ENCODE peak calls at places on chromosomes 2 and 18, in ten cellular contexts. One of them, this sample, is unnamed.

GRCh38 chr2:121869873-121870272 is 114.4 kb downstream of the TSN start:
- DNase-seq in A549: no peak
- DNase-seq in uterus: no peak
- DNase-seq in tibial nerve: no peak
- DNase-seq in adrenal gland: no peak
- DNase-seq in transverse colon: no peak
- DNase-seq in sigmoid colon: no peak
- DNase-seq in stomach: no peak
- DNase-seq in Peyer's patch: no peak
- DNase-seq in HCT116: no peak
- DNase-seq in this sample: no peak

GRCh38 chr2:217653240-217653639 is 349.6 kb downstream of the TNS1 start:
- DNase-seq in A549: peak; percentile 91
- DNase-seq in uterus: peak; percentile 86
- DNase-seq in tibial nerve: peak; percentile 64
- DNase-seq in adrenal gland: peak; percentile 90
- DNase-seq in transverse colon: peak; percentile 23
- DNase-seq in sigmoid colon: peak; percentile 87
- DNase-seq in stomach: no peak
- DNase-seq in Peyer's patch: peak; percentile 17
- DNase-seq in HCT116: peak; percentile 46
- DNase-seq in this sample: no peak

GRCh38 chr2:221423212-221423804 is 148.8 kb downstream of the EPHA4 start:
- DNase-seq in A549: no peak
- DNase-seq in uterus: no peak
- DNase-seq in tibial nerve: no peak
- DNase-seq in adrenal gland: peak; percentile 58
- DNase-seq in transverse colon: no peak
- DNase-seq in sigmoid colon: no peak
- DNase-seq in stomach: no peak
- DNase-seq in Peyer's patch: no peak
- DNase-seq in HCT116: no peak
- DNase-seq in this sample: no peak

GRCh38 chr2:191302459-191303155 is 57.4 kb downstream of the MYO1B start:
- DNase-seq in A549: peak; percentile 69
- DNase-seq in uterus: no peak
- DNase-seq in tibial nerve: no peak
- DNase-seq in adrenal gland: no peak
- DNase-seq in transverse colon: no peak
- DNase-seq in sigmoid colon: no peak
- DNase-seq in stomach: no peak
- DNase-seq in Peyer's patch: peak; percentile 17
- DNase-seq in HCT116: peak; percentile 29
- DNase-seq in this sample: no peak

GRCh38 chr18:45839415-45840395 is 14.2 kb downstream of the SIGLEC15 start:
- DNase-seq in A549: peak; percentile 63
- DNase-seq in uterus: no peak
- DNase-seq in tibial nerve: no peak
- DNase-seq in adrenal gland: peak; percentile 74
- DNase-seq in transverse colon: no peak
- DNase-seq in sigmoid colon: no peak
- DNase-seq in stomach: peak; percentile 67
- DNase-seq in Peyer's patch: no peak
- DNase-seq in HCT116: peak; percentile 10
- DNase-seq in this sample: peak; percentile 82

GRCh38 chr18:80105369-80106167 is 3.5 kb upstream of the ADNP2 start:
- DNase-seq in A549: no peak
- DNase-seq in uterus: no peak
- DNase-seq in tibial nerve: no peak
- DNase-seq in adrenal gland: no peak
- DNase-seq in transverse colon: no peak
- DNase-seq in sigmoid colon: no peak
- DNase-seq in stomach: no peak
- DNase-seq in Peyer's patch: peak; percentile 34
- DNase-seq in HCT116: no peak
- DNase-seq in this sample: peak; percentile 53

GRCh38 chr2:9467687-9468086 is 6.7 kb upstream of the IAH1 start:
- DNase-seq in A549: no peak
- DNase-seq in uterus: no peak
- DNase-seq in tibial nerve: no peak
- DNase-seq in adrenal gland: peak; percentile 70
- DNase-seq in transverse colon: no peak
- DNase-seq in sigmoid colon: no peak
- DNase-seq in stomach: peak; percentile 62
- DNase-seq in Peyer's patch: no peak
- DNase-seq in HCT116: no peak
- DNase-seq in this sample: no peak

GRCh38 chr2:50529600-50530218 is 502.2 kb downstream of the NRXN1 start:
- DNase-seq in A549: peak; percentile 41
- DNase-seq in uterus: no peak
- DNase-seq in tibial nerve: no peak
- DNase-seq in adrenal gland: no peak
- DNase-seq in transverse colon: no peak
- DNase-seq in sigmoid colon: no peak
- DNase-seq in stomach: no peak
- DNase-seq in Peyer's patch: no peak
- DNase-seq in HCT116: peak; percentile 43
- DNase-seq in this sample: peak; percentile 32

GRCh38 chr2:170255971-170256370 is 78.0 kb downstream of the MYO3B start:
- DNase-seq in A549: no peak
- DNase-seq in uterus: no peak
- DNase-seq in tibial nerve: no peak
- DNase-seq in adrenal gland: no peak
- DNase-seq in transverse colon: no peak
- DNase-seq in sigmoid colon: no peak
- DNase-seq in stomach: no peak
- DNase-seq in Peyer's patch: no peak
- DNase-seq in HCT116: no peak
- DNase-seq in this sample: no peak

GRCh38 chr2:18834341-18834740 is 245.0 kb upstream of the NT5C1B start:
- DNase-seq in A549: no peak
- DNase-seq in uterus: no peak
- DNase-seq in tibial nerve: no peak
- DNase-seq in adrenal gland: peak; percentile 57
- DNase-seq in transverse colon: no peak
- DNase-seq in sigmoid colon: no peak
- DNase-seq in stomach: no peak
- DNase-seq in Peyer's patch: no peak
- DNase-seq in HCT116: no peak
- DNase-seq in this sample: no peak

GRCh38 chr2:174595415-174595814 is 2.2 kb downstream of the WIPF1 start:
- DNase-seq in A549: no peak
- DNase-seq in uterus: no peak
- DNase-seq in tibial nerve: no peak
- DNase-seq in adrenal gland: no peak
- DNase-seq in transverse colon: no peak
- DNase-seq in sigmoid colon: no peak
- DNase-seq in stomach: no peak
- DNase-seq in Peyer's patch: no peak
- DNase-seq in HCT116: no peak
- DNase-seq in this sample: peak; percentile 9

GRCh38 chr2:174247474-174248186 is 702 bp downstream of the OLA1 start:
- DNase-seq in A549: no peak
- DNase-seq in uterus: peak; percentile 28
- DNase-seq in tibial nerve: no peak
- DNase-seq in adrenal gland: peak; percentile 61
- DNase-seq in transverse colon: no peak
- DNase-seq in sigmoid colon: peak; percentile 69
- DNase-seq in stomach: peak; percentile 45
- DNase-seq in Peyer's patch: no peak
- DNase-seq in HCT116: no peak
- DNase-seq in this sample: peak; percentile 55

GRCh38 chr2:230864605-230865323 is at the start of gene ITM2C:
- DNase-seq in A549: peak; percentile 65
- DNase-seq in uterus: peak; percentile 63
- DNase-seq in tibial nerve: no peak
- DNase-seq in adrenal gland: peak; percentile 73
- DNase-seq in transverse colon: peak; percentile 89
- DNase-seq in sigmoid colon: peak; percentile 84
- DNase-seq in stomach: peak; percentile 75
- DNase-seq in Peyer's patch: peak; percentile 72
- DNase-seq in HCT116: peak; percentile 27
- DNase-seq in this sample: peak; percentile 69
- TF ChIP-seq POLR2A in A549: peak; percentile 81
- TF ChIP-seq POLR2A in uterus: no peak
- TF ChIP-seq POLR2A in tibial nerve: no peak
- TF ChIP-seq POLR2A in adrenal gland: peak; percentile 36
- TF ChIP-seq POLR2A in transverse colon: peak; percentile 95
- TF ChIP-seq POLR2A in sigmoid colon: peak; percentile 61
- TF ChIP-seq POLR2A in stomach: no peak
- TF ChIP-seq POLR2A in Peyer's patch: peak; percentile 89
- TF ChIP-seq POLR2A in HCT116: peak; percentile 57
- TF ChIP-seq POLR2A in this sample: no peak

DNA sequence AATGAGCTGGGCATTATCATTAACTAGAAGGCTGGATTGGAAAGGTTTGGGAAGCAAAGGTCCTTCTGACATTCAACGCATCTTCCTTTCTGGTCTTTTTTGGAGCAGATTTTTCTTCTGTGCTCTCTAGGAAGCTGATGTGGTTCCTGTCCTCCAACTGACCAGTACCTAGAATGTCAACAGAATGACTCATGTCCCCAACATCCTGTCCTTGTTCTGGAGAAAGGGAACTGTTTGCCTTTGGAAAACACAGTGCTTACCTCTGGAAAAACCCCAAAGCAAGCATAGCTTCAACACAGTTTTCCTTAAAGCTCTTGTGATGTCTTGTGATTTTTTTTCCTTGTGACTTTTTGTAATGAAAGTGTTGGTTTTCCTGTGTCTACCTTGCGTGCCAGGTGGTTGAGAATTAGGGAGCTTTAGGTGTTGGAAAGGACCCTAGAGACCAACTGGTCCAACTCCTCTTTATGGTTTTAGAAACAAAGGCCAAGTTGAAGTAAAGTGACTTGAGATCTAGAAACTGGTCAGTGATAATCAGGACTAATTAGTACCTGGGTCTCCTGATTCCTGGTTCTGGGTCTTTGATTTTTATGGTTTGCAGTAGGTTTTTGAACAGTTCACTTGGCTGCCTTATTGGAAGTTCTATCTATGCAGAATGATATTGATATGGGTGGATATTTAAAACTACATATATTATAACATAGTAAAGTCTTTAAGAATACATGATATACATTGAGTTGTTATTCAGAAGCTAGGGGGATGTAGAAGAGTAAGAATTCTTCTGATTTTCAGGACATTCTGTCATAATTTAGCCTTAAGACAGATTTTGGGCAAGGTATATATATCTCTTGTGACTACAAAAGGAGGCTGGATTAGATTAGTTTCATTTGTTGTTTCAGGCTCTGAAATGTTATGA is 70.5 kb downstream of the FMNL2 start:
- DNase-seq in A549: peak; percentile 77
- DNase-seq in uterus: no peak
- DNase-seq in tibial nerve: no peak
- DNase-seq in adrenal gland: no peak
- DNase-seq in transverse colon: no peak
- DNase-seq in sigmoid colon: no peak
- DNase-seq in stomach: no peak
- DNase-seq in Peyer's patch: no peak
- DNase-seq in HCT116: peak; percentile 51
- DNase-seq in this sample: no peak
- TF ChIP-seq POLR2A in A549: no peak
- TF ChIP-seq POLR2A in uterus: peak; percentile 45
- TF ChIP-seq POLR2A in tibial nerve: no peak
- TF ChIP-seq POLR2A in adrenal gland: no peak
- TF ChIP-seq POLR2A in transverse colon: no peak
- TF ChIP-seq POLR2A in sigmoid colon: no peak
- TF ChIP-seq POLR2A in stomach: no peak
- TF ChIP-seq POLR2A in Peyer's patch: no peak
- TF ChIP-seq POLR2A in HCT116: no peak
- TF ChIP-seq POLR2A in this sample: no peak

DNA sequence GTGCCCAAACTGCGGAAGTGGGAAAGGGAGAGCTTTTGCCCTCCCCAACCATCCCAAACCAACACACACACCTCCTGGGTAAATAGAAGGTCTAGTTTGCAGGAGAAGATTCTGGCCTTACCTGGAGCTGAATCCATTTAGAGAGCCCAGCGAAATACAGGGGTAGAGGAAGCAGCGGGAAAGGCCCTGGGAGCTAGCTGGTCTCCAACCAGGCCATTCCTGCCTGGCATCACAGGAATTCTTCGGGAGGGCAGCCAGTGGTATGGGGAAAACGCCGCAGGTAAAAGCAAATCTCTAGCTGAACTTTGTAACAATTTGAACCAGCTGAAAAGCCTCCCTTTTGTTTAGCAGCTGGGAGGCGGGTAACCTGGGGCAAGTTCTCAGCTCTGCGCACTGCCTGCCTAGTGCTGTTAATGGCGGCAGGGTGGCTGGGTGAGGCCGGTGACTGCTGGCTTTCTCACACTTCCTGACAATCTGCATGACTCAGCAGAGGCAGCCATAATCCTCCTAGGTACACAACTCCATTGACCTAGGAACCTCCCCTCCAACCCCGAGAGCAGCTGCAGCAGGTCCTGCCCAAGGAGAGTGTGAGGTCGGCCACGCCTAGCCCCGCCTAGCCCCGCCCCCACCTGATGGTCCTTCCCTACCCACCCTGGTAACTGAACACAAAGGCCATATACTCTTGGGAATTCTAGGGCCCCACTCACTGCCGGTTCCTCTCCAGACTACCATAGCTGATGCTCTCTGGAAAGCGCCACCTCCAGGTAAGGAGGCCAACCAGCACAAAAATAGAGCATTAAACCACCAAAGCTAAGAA is 483.8 kb upstream of the REG3G start:
- DNase-seq in A549: peak; percentile 39
- DNase-seq in uterus: no peak
- DNase-seq in tibial nerve: no peak
- DNase-seq in adrenal gland: no peak
- DNase-seq in transverse colon: no peak
- DNase-seq in sigmoid colon: no peak
- DNase-seq in stomach: no peak
- DNase-seq in Peyer's patch: no peak
- DNase-seq in HCT116: no peak
- DNase-seq in this sample: no peak
- TF ChIP-seq POLR2A in A549: no peak
- TF ChIP-seq POLR2A in uterus: no peak
- TF ChIP-seq POLR2A in tibial nerve: no peak
- TF ChIP-seq POLR2A in adrenal gland: no peak
- TF ChIP-seq POLR2A in transverse colon: no peak
- TF ChIP-seq POLR2A in sigmoid colon: no peak
- TF ChIP-seq POLR2A in stomach: no peak
- TF ChIP-seq POLR2A in Peyer's patch: no peak
- TF ChIP-seq POLR2A in HCT116: no peak
- TF ChIP-seq POLR2A in this sample: no peak

DNA sequence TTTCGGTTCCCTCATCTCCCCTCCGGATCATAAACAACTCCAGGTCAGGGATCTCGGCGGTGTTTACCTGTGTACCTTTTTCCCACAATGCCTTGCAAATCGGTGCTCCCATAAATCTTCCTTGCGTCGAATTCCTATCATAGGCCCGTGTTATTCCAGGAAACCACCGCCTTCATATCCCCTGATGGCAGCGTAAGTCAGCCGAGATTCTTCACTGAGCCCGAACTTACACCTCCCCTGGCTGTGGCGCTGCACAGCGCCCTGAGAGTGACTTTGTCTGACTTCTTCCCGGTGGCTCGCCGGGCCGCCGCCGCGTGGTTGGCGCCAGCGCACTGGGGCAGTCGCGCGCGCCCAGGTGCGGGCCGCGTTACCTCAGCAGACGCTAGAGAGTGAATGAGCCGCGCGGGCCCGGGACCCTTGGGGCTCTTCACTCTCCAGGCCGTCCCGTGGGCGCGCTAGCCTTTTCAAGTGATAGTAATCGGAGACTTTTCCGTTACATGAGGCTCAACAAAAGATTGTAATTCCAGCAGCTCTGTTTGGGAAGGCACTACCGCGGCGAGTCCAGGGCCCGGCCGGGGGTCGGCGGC is 101.6 kb downstream of the SPTBN1 start:
- DNase-seq in A549: peak; percentile 85
- DNase-seq in uterus: peak; percentile 42
- DNase-seq in tibial nerve: no peak
- DNase-seq in adrenal gland: peak; percentile 78
- DNase-seq in transverse colon: peak; percentile 74
- DNase-seq in sigmoid colon: peak; percentile 73
- DNase-seq in stomach: peak; percentile 75
- DNase-seq in Peyer's patch: peak; percentile 78
- DNase-seq in HCT116: peak; percentile 81
- DNase-seq in this sample: peak; percentile 45
- TF ChIP-seq POLR2A in A549: peak; percentile 41
- TF ChIP-seq POLR2A in uterus: no peak
- TF ChIP-seq POLR2A in tibial nerve: no peak
- TF ChIP-seq POLR2A in adrenal gland: no peak
- TF ChIP-seq POLR2A in transverse colon: peak; percentile 19
- TF ChIP-seq POLR2A in sigmoid colon: no peak
- TF ChIP-seq POLR2A in stomach: no peak
- TF ChIP-seq POLR2A in Peyer's patch: peak; percentile 27
- TF ChIP-seq POLR2A in HCT116: peak; percentile 55
- TF ChIP-seq POLR2A in this sample: no peak